ENCODE peak calls at places on chromosomes 3 and 15, in six cellular contexts. O, S, I, L, K and X are unnamed samples. For H3K36me3 and H3K27me3, the result is how much of the 10 kb centered on the place peaks cover.

GRCh38 chr3:65342084-65342683 is 654.4 kb upstream of the ADAMTS9 start:
- DNase-seq in S (no peak), K (peak), O (no peak), L (peak), I (peak), X (no peak)

GRCh38 chr15:100866386-100867330 is 13.0 kb upstream of the ALDH1A3 start:
- DNase-seq in S (no peak), L (no peak), K (no peak), O (no peak), I (no peak), X (no peak)

GRCh38 chr3:115341208-115341607 is 194.1 kb upstream of the ZBTB20 start:
- DNase-seq in L (peak), O (no peak), I (no peak), K (no peak), S (no peak), X (no peak)

GRCh38 chr3:169660709-169661566 is 2.6 kb downstream of the MECOM start:
- DNase-seq in O (no peak), S (no peak), L (peak), I (peak), K (peak), X (no peak)

GRCh38 chr3:170697131-170697530 is 111.3 kb upstream of the SLC7A14 start:
- DNase-seq in O (no peak), L (no peak), S (no peak), I (no peak), K (no peak), X (no peak)

GRCh38 chr15:44265757-44266156 is 22.8 kb upstream of the GOLM2 start:
- DNase-seq in L (no peak), I (no peak), O (no peak), S (no peak), K (no peak), X (no peak)

GRCh38 chr15:85702321-85703230 is 92.1 kb downstream of the KLHL25 start:
- DNase-seq in S (no peak), K (peak), I (no peak), O (no peak), L (peak), X (peak)

GRCh38 chr15:100049936-100050876 is 291.6 kb downstream of the ADAMTS17 start:
- DNase-seq in O (no peak), K (no peak), L (no peak), I (no peak), S (no peak), X (no peak)

GRCh38 chr3:122271246-122271898 is 53.7 kb upstream of the CSTA start:
- DNase-seq in K (no peak), O (no peak), L (no peak), S (no peak), I (no peak), X (no peak)

GRCh38 chr3:87468938-87469337 is 192.6 kb upstream of the POU1F1 start:
- DNase-seq in K (no peak), I (no peak), L (peak), S (no peak), O (no peak), X (no peak)

GRCh38 chr3:149628957-149629670 is 28.7 kb downstream of the WWTR1 start:
- DNase-seq in I (no peak), S (no peak), L (peak), O (no peak), K (no peak), X (no peak)

GRCh38 chr15:42138411-42138810 is 18.0 kb downstream of the PLA2G4F start:
- DNase-seq in S (no peak), I (peak), K (no peak), O (no peak), L (no peak), X (no peak)

GRCh38 chr3:44125882-44126281 is 115.8 kb upstream of the TOPAZ1 start:
- DNase-seq in I (no peak), O (no peak), K (no peak), L (peak), S (no peak), X (no peak)

GRCh38 chr3:176939022-176939817 is 258.1 kb downstream of the TBL1XR1 start:
- DNase-seq in O (peak), K (peak), S (peak), L (peak), I (peak), X (peak)

GRCh38 chr3:100402150-100402706 is 889 bp downstream of the LNP1 start:
- DNase-seq in K (no peak), S (no peak), O (no peak), I (no peak), L (peak), X (no peak)

GRCh38 chr3:187473778-187474406 is 105.7 kb downstream of the RTP4 start:
- DNase-seq in O (no peak), I (no peak), L (no peak), S (no peak), K (no peak), X (no peak)

GRCh38 chr15:22954326-22954725 is 25.8 kb downstream of the CYFIP1 start:
- DNase-seq in L (no peak), I (no peak), K (no peak), S (no peak), O (no peak), X (no peak)

GRCh38 chr15:100254694-100255093 is 87.1 kb downstream of the ADAMTS17 start:
- DNase-seq in K (no peak), O (no peak), S (no peak), I (no peak), L (no peak), X (no peak)

GRCh38 chr3:39103324-39103693 is 4.1 kb downstream of the GORASP1 start:
- DNase-seq in L (peak), I (no peak), O (no peak), K (no peak), S (no peak), X (no peak)

GRCh38 chr3:136671921-136672320 is 80.3 kb downstream of the STAG1 start:
- DNase-seq in I (no peak), S (no peak), L (peak), O (no peak), K (no peak), X (no peak)

GRCh38 chr15:101614761-101615160 is 37.4 kb downstream of the TM2D3 start:
- DNase-seq in S (no peak), O (no peak), K (no peak), L (no peak), I (no peak), X (no peak)

GRCh38 chr3:23648965-23649328 is 156.8 kb upstream of the UBE2E1 start:
- DNase-seq in K (peak), L (no peak), S (no peak), I (no peak), O (no peak), X (no peak)

GRCh38 chr3:126469479-126469878 is 6.2 kb downstream of the ZXDC start:
- DNase-seq in I (no peak), K (no peak), S (no peak), O (no peak), L (no peak), X (no peak)

GRCh38 chr3:193857996-193858395 is 265.0 kb downstream of the OPA1 start:
- DNase-seq in L (peak), K (no peak), I (no peak), O (peak), S (no peak), X (no peak)

GRCh38 chr3:126850370-126851085 is 132.4 kb upstream of the PLXNA1 start:
- DNase-seq in O (peak), I (no peak), S (no peak), L (peak), K (no peak), X (no peak)

GRCh38 chr15:74333662-74334061 is 33.8 kb downstream of the CYP11A1 start:
- DNase-seq in K (no peak), S (no peak), I (no peak), L (no peak), O (no peak), X (no peak)

GRCh38 chr3:168570404-168571173 is 474.9 kb upstream of the GOLIM4 start:
- DNase-seq in O (no peak), K (no peak), I (no peak), L (no peak), S (no peak), X (no peak)

GRCh38 chr3:11162401-11163345 is 8.4 kb downstream of the HRH1 start:
- DNase-seq in O (no peak), I (no peak), K (no peak), S (no peak), L (no peak), X (no peak)

GRCh38 chr3:38662544-38662943 is 13.1 kb upstream of the SCN5A start:
- DNase-seq in I (no peak), K (peak), S (no peak), O (no peak), L (peak), X (no peak)

GRCh38 chr3:77303943-77304778 is 264.3 kb downstream of the ROBO2 start:
- DNase-seq in I (no peak), O (no peak), L (no peak), K (no peak), S (no peak), X (no peak)

GRCh38 chr3:77313843-77314242 is 273.9 kb downstream of the ROBO2 start:
- DNase-seq in S (no peak), I (no peak), L (no peak), K (no peak), O (no peak), X (no peak)

GRCh38 chr3:77309460-77309859 is 269.6 kb downstream of the ROBO2 start:
- DNase-seq in S (no peak), K (no peak), I (no peak), O (no peak), L (no peak), X (no peak)
- H3K36me3 ChIP-seq in S (under half), K (under half), I (under half), O (under half), L (under half), X (under half)

GRCh38 chr15:49412821-49413220 is 10.2 kb upstream of the FGF7 start:
- DNase-seq in S (no peak), K (no peak), O (no peak), L (no peak), I (no peak), X (no peak)
- H3K27me3 ChIP-seq in S (under half), K (under half), O (under half), L (under half), I (under half), X (under half)

GRCh38 chr15:40002295-40002694 is 36.7 kb downstream of the SRP14 start:
- DNase-seq in S (no peak), L (peak), K (peak), I (peak), O (no peak), X (no peak)
- H3K36me3 ChIP-seq in S (under half), L (half or more), K (under half), I (under half), O (under half), X (under half)

GRCh38 chr3:72171461-72171860 is 386.5 kb upstream of the PROK2 start:
- DNase-seq in O (no peak), S (no peak), L (peak), I (no peak), K (no peak), X (no peak)
- H3K27me3 ChIP-seq in O (under half), S (under half), L (under half), I (under half), K (under half), X (under half)

GRCh38 chr3:26703519-26703918 is 80.9 kb downstream of the LRRC3B start:
- DNase-seq in O (no peak), L (no peak), S (no peak), K (no peak), I (no peak), X (no peak)

GRCh38 chr3:26704736-26705135 is 82.2 kb downstream of the LRRC3B start:
- DNase-seq in K (no peak), O (no peak), L (no peak), I (no peak), S (no peak), X (no peak)
- H3K36me3 ChIP-seq in K (under half), O (under half), L (under half), I (under half), S (under half), X (under half)

GRCh38 chr3:57164217-57164605 is 942 bp downstream of the IL17RD start:
- DNase-seq in I (peak), K (peak), S (no peak), L (peak), O (no peak), X (peak)
- H3K27me3 ChIP-seq in I (under half), K (under half), S (under half), L (under half), O (under half), X (under half)

DNA sequence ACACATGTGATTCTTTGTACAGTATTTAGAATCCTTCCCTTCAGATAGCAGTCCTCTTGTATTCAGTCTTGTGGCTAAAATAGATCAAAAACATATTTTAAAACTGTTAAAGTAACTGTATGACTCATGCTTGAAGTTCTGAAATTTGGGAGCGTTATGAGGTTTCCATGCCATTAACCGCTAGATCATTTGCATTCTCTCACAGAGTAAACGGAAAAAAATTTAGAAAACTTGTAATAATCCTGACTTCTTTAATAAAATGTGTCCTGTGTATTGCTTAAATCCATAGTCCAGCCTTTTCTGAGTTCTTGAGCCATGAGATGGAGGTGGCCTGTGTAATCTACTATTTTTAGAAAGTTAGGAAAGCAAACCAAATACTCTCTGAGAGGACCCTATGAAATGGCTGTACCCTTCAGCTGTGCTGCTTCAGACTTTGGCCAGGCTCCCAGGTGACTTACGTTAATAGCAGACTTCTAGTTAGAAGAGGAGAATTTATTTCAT is 33.8 kb downstream of the MBNL1 start:
- DNase-seq in I (no peak), O (no peak), K (no peak), L (peak), S (no peak), X (peak)
- H3K36me3 ChIP-seq in I (under half), O (under half), K (under half), L (under half), S (under half), X (under half)